ENCODE peak calls at places on chromosomes 13 and 19, in four cellular contexts. Q is SK-N-SH, M is heart left ventricle, X is HCT116. W is an unnamed sample.

GRCh38 chr19:53903055-53903680 is 5.9 kb upstream of the CACNG7 start:
- DNase-seq in Q (no peak), M (no peak), X (no peak), W (no peak)

GRCh38 chr13:49996166-49996915 is 501 bp upstream of the TRIM13 start:
- DNase-seq in X (peak), M (peak), Q (peak), W (peak)

GRCh38 chr19:2171349-2172145 is 7.8 kb downstream of the DOT1L start:
- DNase-seq in X (no peak), M (no peak), Q (peak), W (peak)

GRCh38 chr13:50404769-50405168 is 389.5 kb downstream of the KCNRG start:
- DNase-seq in Q (no peak), X (no peak), M (no peak), W (no peak)

GRCh38 chr13:88622362-88622973 is 951.3 kb downstream of the SLITRK5 start:
- DNase-seq in Q (no peak), M (no peak), X (no peak), W (no peak)

GRCh38 chr19:36041831-36042230 is 9.2 kb upstream of the CLIP3 start:
- DNase-seq in M (no peak), Q (no peak), X (no peak), W (no peak)

GRCh38 chr13:98468352-98468751 is 108.6 kb downstream of the STK24 start:
- DNase-seq in M (no peak), Q (no peak), X (no peak), W (no peak)

GRCh38 chr19:9917322-9917721 is 19.0 kb downstream of the OLFM2 start:
- DNase-seq in X (peak), M (peak), Q (peak), W (no peak)

GRCh38 chr19:35495107-35496064 is 5.1 kb upstream of the KRTDAP start:
- DNase-seq in M (peak), Q (peak), X (peak), W (peak)

GRCh38 chr13:41017744-41018582 is 1.2 kb downstream of the ELF1 start:
- DNase-seq in X (no peak), Q (no peak), M (no peak), W (no peak)
- H3K4me3 ChIP-seq in X (peak), Q (no peak), M (no peak), W (peak)

DNA sequence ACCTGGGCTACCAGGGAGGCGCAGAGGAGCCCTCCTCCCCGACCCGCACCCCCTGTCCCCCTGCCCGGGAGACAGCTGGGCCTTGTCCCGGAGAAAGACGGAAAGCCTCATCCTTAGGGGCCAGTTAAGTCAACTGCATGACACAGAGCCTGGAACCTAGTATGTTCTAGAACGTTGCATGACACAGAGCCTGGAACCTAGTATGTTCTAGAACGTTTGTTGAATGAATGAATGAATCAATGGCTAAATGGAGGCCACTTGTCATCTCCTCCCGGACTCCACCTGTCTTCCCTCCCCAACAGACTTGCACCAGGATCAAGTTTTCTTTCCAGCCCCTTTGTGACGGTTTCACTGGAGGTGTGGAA is 706 bp downstream of the SERP2 start:
- DNase-seq in M (no peak), Q (no peak), X (no peak), W (no peak)
- H3K4me3 ChIP-seq in M (peak), Q (no peak), X (no peak), W (no peak)

GRCh38 chr19:37306383-37306963 is 64.4 kb upstream of the ZNF527 start:
- DNase-seq in X (no peak), Q (no peak), M (no peak), W (no peak)

GRCh38 chr19:37304884-37305255 is 66.0 kb upstream of the ZNF527 start:
- DNase-seq in M (no peak), Q (no peak), X (no peak), W (no peak)

GRCh38 chr19:37303591-37304171 is 67.2 kb upstream of the ZNF527 start:
- DNase-seq in X (no peak), Q (peak), M (no peak), W (no peak)

GRCh38 chr19:37309834-37310575 is 60.9 kb upstream of the ZNF527 start:
- DNase-seq in X (no peak), Q (peak), M (no peak), W (no peak)

DNA sequence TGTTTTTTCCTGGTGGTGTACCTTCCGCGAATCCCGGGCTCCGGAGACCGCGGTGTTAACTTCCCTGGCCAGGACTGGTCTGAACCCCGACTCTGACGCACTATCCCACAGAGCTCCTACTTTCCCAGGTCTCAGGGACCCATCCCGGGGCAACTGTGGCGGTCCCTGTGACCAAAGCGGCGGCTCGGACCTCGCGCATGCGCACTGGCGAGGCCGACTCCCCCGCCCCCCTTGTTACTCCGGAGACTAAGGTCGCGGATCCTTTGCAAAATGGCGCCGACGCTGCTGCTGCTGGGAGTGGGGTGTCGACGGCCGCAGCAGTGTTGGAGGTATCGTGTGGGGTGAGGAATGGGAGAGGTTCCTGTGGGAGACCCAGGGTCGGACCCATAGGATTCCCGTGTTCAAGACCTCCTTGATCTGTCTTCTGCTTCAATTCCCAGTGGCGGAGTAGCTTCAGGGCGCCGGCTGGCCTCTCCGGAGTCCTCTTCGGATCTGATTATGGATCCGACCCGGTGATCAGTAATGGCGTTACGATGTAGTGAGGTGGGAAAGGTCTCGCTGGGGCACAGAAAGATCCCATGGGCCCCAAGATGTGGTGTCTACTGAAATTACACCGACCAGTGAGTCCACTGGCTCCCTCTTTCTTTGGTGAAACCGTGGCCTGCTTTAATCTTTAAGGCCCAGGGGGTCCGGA is 66.6 kb upstream of the ZNF527 start:
- DNase-seq in M (peak), X (no peak), Q (peak), W (no peak)
- H3K4me3 ChIP-seq in M (peak), X (no peak), Q (no peak), W (no peak)

GRCh38 chr13:110907951-110908898 is 6.6 kb downstream of the ANKRD10 start:
- DNase-seq in Q (no peak), M (no peak), X (peak), W (no peak)
- H3K4me3 ChIP-seq in Q (no peak), M (no peak), X (peak), W (no peak)

DNA sequence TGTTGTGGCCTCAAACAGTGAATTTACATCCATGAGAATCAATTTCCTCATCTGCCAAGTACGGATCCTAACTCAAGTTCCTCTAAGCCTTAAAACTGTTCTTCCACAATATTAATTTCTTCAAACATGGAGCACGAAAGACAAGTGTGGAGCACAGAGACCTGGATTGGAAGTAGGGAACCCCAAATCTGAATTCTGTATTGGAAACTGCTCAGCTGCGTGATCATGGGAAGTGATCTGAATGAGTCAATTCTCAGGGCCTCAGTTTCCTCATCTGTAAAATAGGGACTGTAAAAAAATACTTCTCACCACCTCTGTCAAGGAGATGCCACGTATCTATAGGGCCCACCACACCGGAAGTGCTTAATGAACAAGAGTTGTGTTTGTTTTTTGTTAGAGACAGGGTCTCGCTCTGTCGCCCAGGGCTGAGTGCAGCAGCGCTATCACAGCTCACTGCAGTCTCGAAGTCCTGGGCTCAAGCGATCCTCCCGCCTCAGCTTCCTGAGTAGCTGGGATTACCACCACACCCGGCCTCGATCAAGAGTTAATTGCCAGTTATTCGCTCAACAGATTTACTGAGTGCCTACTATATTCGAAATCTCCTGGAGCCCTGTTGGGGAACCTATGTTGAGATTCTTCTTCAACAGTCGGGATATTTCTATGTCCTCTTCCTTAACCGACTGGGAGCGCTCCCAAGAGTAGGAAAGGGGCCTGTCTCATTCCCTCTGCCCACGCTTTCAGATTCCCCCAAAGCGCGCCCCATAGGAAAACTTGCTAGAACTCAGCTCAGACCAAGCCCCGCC is 1.6 kb downstream of the SERTAD3 start:
- DNase-seq in Q (no peak), M (no peak), X (no peak), W (peak)
- H3K4me3 ChIP-seq in Q (peak), M (peak), X (peak), W (peak)

GRCh38 chr13:93199856-93200255 is 26.8 kb upstream of the GPC6 start:
- DNase-seq in X (no peak), Q (no peak), M (no peak), W (no peak)
- H3K4me3 ChIP-seq in X (no peak), Q (no peak), M (no peak), W (no peak)

GRCh38 chr13:33610471-33611015 is 207.4 kb upstream of the RFC3 start:
- DNase-seq in X (no peak), Q (no peak), M (peak), W (no peak)
- H3K4me3 ChIP-seq in X (no peak), Q (no peak), M (peak), W (no peak)